ENCODE peak calls at places on chromosomes 6 and 20, in nine cellular contexts. P, X, F, R, D, Z, N, A and G are unnamed samples.

GRCh38 chr6:109344226-109344625 is 38.0 kb downstream of the CD164 start:
- DNase-seq in F (no peak), Z (no peak), D (no peak), A (no peak), X (no peak), N (peak; percentile 11), P (no peak), R (no peak), G (no peak)

GRCh38 chr20:32438331-32438858 is 80.3 kb downstream of the ASXL1 start:
- DNase-seq in D (no peak), X (no peak), F (no peak), P (no peak), A (no peak), Z (no peak), N (no peak), R (peak; percentile 25), G (no peak)

GRCh38 chr20:35735828-35736470 is 6.1 kb downstream of the RBM39 start:
- DNase-seq in N (no peak), A (no peak), F (no peak), R (no peak), D (no peak), Z (no peak), P (no peak), X (no peak), G (no peak)

GRCh38 chr20:10848810-10849370 is 175.1 kb upstream of the JAG1 start:
- DNase-seq in F (peak; percentile 92), N (peak; percentile 18), P (no peak), A (no peak), R (no peak), X (no peak), D (no peak), Z (no peak), G (peak; percentile 66)

GRCh38 chr6:128168244-128168643 is 267.4 kb upstream of the THEMIS start:
- DNase-seq in A (no peak), Z (no peak), F (no peak), N (no peak), R (no peak), X (no peak), D (no peak), P (no peak), G (no peak)

GRCh38 chr6:145189836-145190235 is 545.5 kb downstream of the EPM2A start:
- DNase-seq in D (no peak), Z (no peak), F (no peak), A (no peak), R (no peak), X (no peak), P (no peak), N (no peak), G (no peak)

GRCh38 chr20:43916875-43917371 is 2.3 kb downstream of the TOX2 start:
- DNase-seq in N (no peak), D (no peak), A (no peak), X (no peak), F (no peak), P (no peak), R (no peak), Z (no peak), G (no peak)

GRCh38 chr6:21402368-21402767 is 191.2 kb upstream of the SOX4 start:
- DNase-seq in P (no peak), Z (no peak), R (no peak), X (no peak), D (no peak), A (no peak), F (no peak), N (no peak), G (no peak)

GRCh38 chr20:49724637-49725606 is 11.2 kb upstream of the B4GALT5 start:
- DNase-seq in N (peak; percentile 41), F (no peak), R (no peak), X (no peak), D (no peak), P (no peak), A (peak; percentile 81), Z (no peak), G (peak; percentile 57)

GRCh38 chr6:27224729-27225128 is 22.8 kb upstream of the PRSS16 start:
- DNase-seq in F (no peak), A (no peak), P (no peak), R (no peak), X (no peak), D (no peak), N (no peak), Z (no peak), G (no peak)